ENCODE peak calls at places on chromosome 6, in six cellular contexts. K, H, I, S, B and A are unnamed samples.

GRCh38 chr6:34692280-34692679 is 4.3 kb downstream of the ILRUN start:
- DNase-seq in K (no peak), H (no peak), I (no peak), S (no peak), B (no peak), A (no peak)

GRCh38 chr6:1227600-1227934 is 84.3 kb upstream of the FOXQ1 start:
- DNase-seq in K (no peak), H (no peak), I (no peak), S (no peak), B (no peak), A (no peak)

GRCh38 chr6:84061174-84061573 is 27.6 kb downstream of the MRAP2 start:
- DNase-seq in K (no peak), H (no peak), I (no peak), S (no peak), B (no peak), A (no peak)

GRCh38 chr6:32459781-32460424 is 20.2 kb downstream of the HLA-DRA start:
- DNase-seq in K (no peak), H (no peak), I (no peak), S (no peak), B (no peak), A (no peak)

GRCh38 chr6:18211338-18211737 is 53.0 kb downstream of the DEK start:
- DNase-seq in K (no peak), H (no peak), I (no peak), S (no peak), B (no peak), A (no peak)

GRCh38 chr6:79466222-79466834 is 70.9 kb downstream of the LCA5 start:
- DNase-seq in K (no peak), H (no peak), I (peak; percentile 39), S (peak; percentile 35), B (no peak), A (peak; percentile 12)

GRCh38 chr6:156033598-156033997 is 578.0 kb upstream of the NOX3 start:
- DNase-seq in K (no peak), H (no peak), I (no peak), S (no peak), B (no peak), A (no peak)

GRCh38 chr6:64325093-64325492 is 689.5 kb downstream of the PHF3 start:
- DNase-seq in K (no peak), H (no peak), I (no peak), S (no peak), B (no peak), A (no peak)

GRCh38 chr6:106448000-106448426 is 87.5 kb downstream of the CRYBG1 start:
- DNase-seq in K (peak; percentile 63), H (no peak), I (no peak), S (peak; percentile 97), B (peak; percentile 9), A (no peak)

GRCh38 chr6:123803862-123804681 is at the start of gene NKAIN2:
- DNase-seq in K (no peak), H (no peak), I (no peak), S (no peak), B (no peak), A (peak; percentile 42)

GRCh38 chr6:124655856-124656255 is 306.4 kb upstream of the RNF217 start:
- DNase-seq in K (no peak), H (no peak), I (no peak), S (no peak), B (no peak), A (no peak)

GRCh38 chr6:168387426-168387825 is 53.6 kb upstream of the SMOC2 start:
- DNase-seq in K (no peak), H (no peak), I (no peak), S (no peak), B (no peak), A (no peak)

GRCh38 chr6:167127785-167128531 is 5.1 kb downstream of the CCR6 start:
- DNase-seq in K (no peak), H (no peak), I (no peak), S (no peak), B (no peak), A (no peak)

GRCh38 chr6:120304223-120304622 is 954.7 kb upstream of the MAN1A1 start:
- DNase-seq in K (no peak), H (no peak), I (no peak), S (no peak), B (no peak), A (no peak)

GRCh38 chr6:156639023-156639728 is 138.0 kb upstream of the ARID1B start:
- DNase-seq in K (no peak), H (no peak), I (no peak), S (no peak), B (no peak), A (no peak)

GRCh38 chr6:127550403-127550802 is 26.6 kb upstream of the C6orf58 start:
- DNase-seq in K (no peak), H (no peak), I (peak; percentile 76), S (no peak), B (no peak), A (no peak)

GRCh38 chr6:60679175-60679574 is 1606.8 kb downstream of the KHDRBS2 start:
- DNase-seq in K (no peak), H (no peak), I (no peak), S (no peak), B (no peak), A (no peak)

GRCh38 chr6:160520043-160520904 is 143.8 kb downstream of the LPA start:
- DNase-seq in K (peak; percentile 70), H (peak; percentile 71), I (peak; percentile 34), S (peak; percentile 48), B (peak; percentile 83), A (peak; percentile 31)

GRCh38 chr6:144141470-144141869 is 8.8 kb upstream of the STX11 start:
- DNase-seq in K (no peak), H (no peak), I (no peak), S (no peak), B (no peak), A (no peak)

GRCh38 chr6:136225496-136225895 is 24.6 kb downstream of the MTFR2 start:
- DNase-seq in K (no peak), H (peak; percentile 55), I (peak; percentile 31), S (peak; percentile 36), B (no peak), A (peak; percentile 32)

GRCh38 chr6:136137008-136137689 is 113.0 kb downstream of the MTFR2 start:
- DNase-seq in K (no peak), H (no peak), I (peak; percentile 72), S (no peak), B (no peak), A (no peak)

GRCh38 chr6:7691675-7692452 is 34.0 kb upstream of the BMP6 start:
- DNase-seq in K (no peak), H (peak; percentile 92), I (peak; percentile 50), S (no peak), B (no peak), A (no peak)

GRCh38 chr6:148343028-148343374 is 363 bp downstream of the SASH1 start:
- DNase-seq in K (no peak), H (no peak), I (no peak), S (no peak), B (no peak), A (no peak)

GRCh38 chr6:133890941-133891813 is 2.3 kb downstream of the TCF21 start:
- DNase-seq in K (no peak), H (peak; percentile 48), I (peak; percentile 39), S (no peak), B (no peak), A (no peak)

GRCh38 chr6:1145756-1146218 is 166.1 kb upstream of the FOXQ1 start:
- DNase-seq in K (no peak), H (no peak), I (no peak), S (no peak), B (no peak), A (no peak)

GRCh38 chr6:73476722-73477121 is 15.2 kb downstream of the MTO1 start:
- DNase-seq in K (no peak), H (no peak), I (no peak), S (no peak), B (no peak), A (no peak)

GRCh38 chr6:35317483-35318199 is 20.0 kb downstream of the DEF6 start:
- DNase-seq in K (no peak), H (no peak), I (no peak), S (no peak), B (no peak), A (no peak)

GRCh38 chr6:162489406-162489976 is 238.1 kb downstream of the PRKN start:
- DNase-seq in K (no peak), H (no peak), I (no peak), S (no peak), B (no peak), A (no peak)

GRCh38 chr6:47141166-47141565 is 99.0 kb upstream of the ADGRF1 start:
- DNase-seq in K (no peak), H (no peak), I (no peak), S (no peak), B (no peak), A (no peak)

GRCh38 chr6:88662653-88663174 is 300.7 kb downstream of the RNGTT start:
- DNase-seq in K (no peak), H (no peak), I (no peak), S (no peak), B (no peak), A (no peak)

GRCh38 chr6:116386581-116387299 is 16.0 kb downstream of the DSE start:
- DNase-seq in K (no peak), H (peak; percentile 11), I (peak; percentile 80), S (peak; percentile 63), B (no peak), A (no peak)

GRCh38 chr6:147716434-147716833 is 207.9 kb downstream of the SAMD5 start:
- DNase-seq in K (no peak), H (no peak), I (no peak), S (no peak), B (no peak), A (no peak)

GRCh38 chr6:168996106-168996505 is 257.5 kb downstream of the THBS2 start:
- DNase-seq in K (no peak), H (no peak), I (no peak), S (no peak), B (no peak), A (no peak)

GRCh38 chr6:131062245-131063027 is 609 bp downstream of the EPB41L2 start:
- DNase-seq in K (no peak), H (no peak), I (no peak), S (peak; percentile 40), B (no peak), A (peak; percentile 5)
- TF ChIP-seq POLR2A in K (no peak), H (no peak), I (no peak), S (no peak), B (no peak), A (no peak)

DNA sequence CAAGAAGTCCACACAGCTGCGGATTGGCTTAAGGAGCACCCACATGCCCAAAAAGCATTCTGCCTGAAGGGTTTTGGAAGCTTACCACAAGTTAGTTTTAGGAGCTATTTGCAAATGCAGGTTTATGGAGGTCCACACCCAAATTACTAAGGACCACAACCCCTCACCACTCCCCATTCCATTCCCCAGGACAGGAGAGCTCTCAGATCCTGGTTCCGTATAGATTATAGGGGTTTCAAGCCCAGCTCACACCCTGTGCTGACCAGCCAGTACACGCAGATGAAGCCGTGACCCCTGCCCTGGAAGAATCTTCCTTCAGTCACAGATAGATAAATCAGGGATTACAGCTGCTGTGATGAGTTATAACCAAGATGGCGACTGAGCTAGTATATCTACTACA is 24.4 kb upstream of the PXDC1 start:
- DNase-seq in K (no peak), H (no peak), I (no peak), S (no peak), B (no peak), A (no peak)
- TF ChIP-seq POLR2A in K (no peak), H (no peak), I (no peak), S (no peak), B (no peak), A (no peak)

GRCh38 chr6:37102299-37103168 is 67.4 kb upstream of the PIM1 start:
- DNase-seq in K (peak; percentile 84), H (peak; percentile 82), I (peak; percentile 88), S (peak; percentile 88), B (peak; percentile 69), A (peak; percentile 96)
- TF ChIP-seq POLR2A in K (peak; percentile 44), H (peak; percentile 34), I (peak; percentile 62), S (no peak), B (no peak), A (peak; percentile 82)

GRCh38 chr6:26158581-26159416 is 71.6 kb downstream of the HFE start:
- DNase-seq in K (peak; percentile 75), H (peak; percentile 55), I (peak; percentile 46), S (peak; percentile 91), B (peak; percentile 55), A (peak; percentile 84)
- TF ChIP-seq POLR2A in K (peak; percentile 62), H (peak; percentile 26), I (no peak), S (peak; percentile 42), B (peak; percentile 12), A (peak; percentile 87)